ENCODE peak calls at places on chromosome 18, in six cellular contexts. O, J, F, W, H and D are unnamed samples.

GRCh38 chr18:9808190-9808529 is 77.6 kb upstream of the TXNDC2 start:
- DNase-seq in O (no peak), J (no peak), F (no peak), W (no peak), H (no peak), D (no peak)

GRCh38 chr18:10562773-10563160 is 36.9 kb downstream of the NAPG start:
- DNase-seq in O (no peak), J (no peak), F (no peak), W (no peak), H (no peak), D (no peak)

GRCh38 chr18:74661690-74662089 is 64.0 kb downstream of the ZNF407 start:
- DNase-seq in O (no peak), J (no peak), F (no peak), W (no peak), H (no peak), D (no peak)

GRCh38 chr18:78875268-78875997 is 104.2 kb upstream of the SALL3 start:
- DNase-seq in O (peak), J (no peak), F (no peak), W (no peak), H (peak), D (peak)

GRCh38 chr18:34977787-34978532 is 63.3 kb upstream of the MAPRE2 start:
- DNase-seq in O (peak), J (peak), F (no peak), W (no peak), H (peak), D (peak)

GRCh38 chr18:75088021-75088506 is 120.9 kb downstream of the PTGR3 start:
- DNase-seq in O (no peak), J (no peak), F (no peak), W (no peak), H (no peak), D (no peak)

GRCh38 chr18:1104265-1104792 is 199.7 kb downstream of the ADCYAP1 start:
- DNase-seq in O (no peak), J (no peak), F (peak), W (no peak), H (no peak), D (no peak)

GRCh38 chr18:76986391-76986790 is 146.2 kb downstream of the MBP start:
- DNase-seq in O (no peak), J (no peak), F (no peak), W (no peak), H (no peak), D (no peak)

GRCh38 chr18:11658989-11659388 is 30.1 kb upstream of the GNAL start:
- DNase-seq in O (no peak), J (no peak), F (no peak), W (no peak), H (no peak), D (no peak)

GRCh38 chr18:42839408-42839807 is 276.1 kb downstream of the RIT2 start:
- DNase-seq in O (no peak), J (no peak), F (no peak), W (no peak), H (no peak), D (no peak)

GRCh38 chr18:63736856-63737255 is 34.1 kb downstream of the SERPINB11 start:
- DNase-seq in O (no peak), J (no peak), F (peak), W (no peak), H (no peak), D (no peak)

GRCh38 chr18:35024965-35025364 is 16.2 kb upstream of the MAPRE2 start:
- DNase-seq in O (no peak), J (no peak), F (no peak), W (no peak), H (no peak), D (no peak)

GRCh38 chr18:3441290-3441689 is 8.7 kb upstream of the TGIF1 start:
- DNase-seq in O (peak), J (no peak), F (peak), W (no peak), H (peak), D (no peak)